ENCODE peak calls at places on chromosomes 11 and 22, in seven cellular contexts. N is HepG2, W is heart left ventricle, Y is spleen, P is IMR-90, J is ovary, T is H1. F is an unnamed sample.

GRCh38 chr11:46951864-46952263 is 15.3 kb downstream of the CSTPP1 start:
- DNase-seq in N (no peak), W (no peak), Y (no peak), P (peak; percentile 56), J (no peak), T (no peak), F (no peak)

GRCh38 chr22:46586531-46587011 is 33.6 kb upstream of the GRAMD4 start:
- DNase-seq in N (no peak), W (peak; percentile 18), Y (peak; percentile 77), P (no peak), J (no peak), T (no peak), F (no peak)

GRCh38 chr11:73510877-73511276 is 87.0 kb downstream of the FAM168A start:
- DNase-seq in N (no peak), W (no peak), Y (no peak), P (no peak), J (no peak), T (no peak), F (no peak)

GRCh38 chr11:2482745-2483144 is 37.9 kb downstream of the KCNQ1 start:
- DNase-seq in N (no peak), W (no peak), Y (no peak), P (no peak), J (no peak), T (no peak), F (no peak)

GRCh38 chr22:19983701-19984100 is 32.9 kb downstream of the ARVCF start:
- DNase-seq in N (no peak), W (peak; percentile 62), Y (peak; percentile 73), P (no peak), J (no peak), T (no peak), F (no peak)

GRCh38 chr11:118379497-118379896 is 20.1 kb downstream of the UBE4A start:
- DNase-seq in N (no peak), W (no peak), Y (no peak), P (no peak), J (no peak), T (no peak), F (no peak)

GRCh38 chr11:60130496-60130895 is 42.0 kb downstream of the MS4A2 start:
- DNase-seq in N (peak; percentile 55), W (no peak), Y (no peak), P (no peak), J (no peak), T (peak; percentile 15), F (no peak)

GRCh38 chr11:39374963-39375698 is 2084.3 kb downstream of the LRRC4C start:
- DNase-seq in N (peak; percentile 1), W (no peak), Y (no peak), P (peak; percentile 2), J (no peak), T (no peak), F (no peak)

GRCh38 chr11:2194877-2195755 is 23.5 kb upstream of the TH start:
- DNase-seq in N (peak; percentile 25), W (no peak), Y (no peak), P (peak; percentile 6), J (no peak), T (no peak), F (peak; percentile 26)

GRCh38 chr22:30206964-30207363 is 39.6 kb downstream of the LIF start:
- DNase-seq in N (peak; percentile 85), W (no peak), Y (no peak), P (peak; percentile 99), J (peak; percentile 52), T (no peak), F (no peak)

GRCh38 chr11:13261600-13262061 is 16.0 kb upstream of the BMAL1 start:
- DNase-seq in N (no peak), W (no peak), Y (no peak), P (peak; percentile 87), J (no peak), T (no peak), F (peak; percentile 25)

GRCh38 chr11:107916671-107917241 is 11.5 kb upstream of the RAB39A start:
- DNase-seq in N (peak; percentile 19), W (no peak), Y (no peak), P (no peak), J (no peak), T (no peak), F (no peak)

GRCh38 chr11:68936676-68937620 is 33.3 kb downstream of the IGHMBP2 start:
- DNase-seq in N (no peak), W (no peak), Y (peak; percentile 63), P (no peak), J (no peak), T (no peak), F (no peak)
- H3K36me3 ChIP-seq in N (peaks cover 42% of the 10 kb centered on the region), W (peaks cover 83% of the 10 kb centered on the region), Y (no peaks in the 10 kb centered on the region), P (peaks cover 70% of the 10 kb centered on the region), J (no peaks in the 10 kb centered on the region), T (peaks cover 22% of the 10 kb centered on the region), F (peaks cover 17% of the 10 kb centered on the region)

DNA sequence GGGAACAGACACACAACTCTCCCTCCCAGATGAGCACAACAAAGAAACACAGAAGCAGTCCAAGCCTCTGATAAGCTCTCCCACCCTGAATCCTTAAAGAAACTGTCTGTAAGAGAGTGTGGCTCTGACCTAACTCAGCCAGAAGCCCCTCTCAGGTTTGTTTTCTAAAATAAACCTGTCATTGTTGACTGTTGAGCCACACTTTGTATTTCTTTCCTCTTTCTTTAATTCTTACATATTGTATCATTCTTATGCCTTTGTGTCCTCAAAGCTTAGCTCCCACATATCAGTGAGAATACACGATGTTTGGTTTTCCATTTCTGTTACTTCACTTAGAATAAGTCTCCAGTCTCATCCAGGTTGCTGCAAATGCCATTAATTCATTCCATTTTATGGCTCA is 7.8 kb upstream of the OR8D2 start:
- DNase-seq in N (no peak), W (no peak), Y (no peak), P (no peak), J (no peak), T (no peak), F (no peak)
- TF ChIP-seq POLR2A in N (no peak), W (no peak), Y (no peak), P (no peak), J (no peak), T (no peak), F (no peak)

GRCh38 chr22:24097961-24098391 is 83.3 kb upstream of the SUSD2 start:
- DNase-seq in N (no peak), W (no peak), Y (peak; percentile 45), P (no peak), J (no peak), T (no peak), F (no peak)

GRCh38 chr22:24096401-24097115 is 84.7 kb upstream of the SUSD2 start:
- DNase-seq in N (no peak), W (no peak), Y (peak; percentile 51), P (no peak), J (no peak), T (no peak), F (no peak)

GRCh38 chr22:24102366-24103200 is 78.7 kb upstream of the SUSD2 start:
- DNase-seq in N (no peak), W (no peak), Y (peak; percentile 36), P (no peak), J (no peak), T (no peak), F (no peak)

GRCh38 chr22:24101966-24102365 is 79.3 kb upstream of the SUSD2 start:
- DNase-seq in N (no peak), W (peak; percentile 81), Y (peak; percentile 51), P (no peak), J (no peak), T (no peak), F (no peak)

DNA sequence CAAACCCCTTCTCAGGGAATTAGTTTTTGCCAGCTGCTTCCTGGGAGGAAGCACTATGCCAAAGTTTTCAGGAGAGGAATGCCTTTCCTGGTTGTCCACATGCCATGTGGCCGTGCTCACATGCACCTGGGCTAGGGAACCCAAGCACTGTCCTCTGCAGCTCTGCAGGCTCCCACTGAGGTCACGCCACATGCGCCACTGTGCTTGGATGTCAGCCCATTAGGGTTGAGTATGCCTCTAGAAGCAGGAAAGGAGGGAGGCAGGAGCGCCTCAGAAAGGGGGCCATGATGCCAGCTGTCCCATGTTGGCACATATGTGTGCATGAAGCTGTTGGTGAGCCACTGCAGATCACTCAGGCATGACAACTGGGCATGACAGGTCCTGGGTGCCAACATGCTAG is 81.6 kb upstream of the SUSD2 start:
- DNase-seq in N (no peak), W (peak; percentile 61), Y (peak; percentile 40), P (no peak), J (no peak), T (no peak), F (no peak)
- H3K36me3 ChIP-seq in N (peaks cover 94% of the 10 kb centered on the region), W (peaks cover 79% of the 10 kb centered on the region), Y (no peaks in the 10 kb centered on the region), P (peaks cover 60% of the 10 kb centered on the region), J (no peaks in the 10 kb centered on the region), T (peaks cover 12% of the 10 kb centered on the region), F (peaks cover 95% of the 10 kb centered on the region)

GRCh38 chr22:38489561-38490133 is 16.5 kb downstream of the DDX17 start:
- DNase-seq in N (no peak), W (no peak), Y (no peak), P (no peak), J (no peak), T (no peak), F (no peak)
- TF ChIP-seq POLR2A in N (no peak), W (no peak), Y (no peak), P (no peak), J (no peak), T (peak; percentile 49), F (no peak)

GRCh38 chr11:85704967-85705366 is 19.0 kb upstream of the CCDC89 start:
- DNase-seq in N (no peak), W (no peak), Y (no peak), P (no peak), J (no peak), T (no peak), F (no peak)

GRCh38 chr11:85712953-85713352 is 27.0 kb upstream of the CCDC89 start:
- DNase-seq in N (no peak), W (no peak), Y (no peak), P (no peak), J (no peak), T (no peak), F (no peak)

GRCh38 chr11:85710912-85711311 is 24.9 kb upstream of the CCDC89 start:
- DNase-seq in N (no peak), W (no peak), Y (no peak), P (peak; percentile 56), J (no peak), T (no peak), F (no peak)

GRCh38 chr11:85705805-85706204 is 19.8 kb upstream of the CCDC89 start:
- DNase-seq in N (no peak), W (no peak), Y (no peak), P (peak; percentile 48), J (no peak), T (no peak), F (no peak)

DNA sequence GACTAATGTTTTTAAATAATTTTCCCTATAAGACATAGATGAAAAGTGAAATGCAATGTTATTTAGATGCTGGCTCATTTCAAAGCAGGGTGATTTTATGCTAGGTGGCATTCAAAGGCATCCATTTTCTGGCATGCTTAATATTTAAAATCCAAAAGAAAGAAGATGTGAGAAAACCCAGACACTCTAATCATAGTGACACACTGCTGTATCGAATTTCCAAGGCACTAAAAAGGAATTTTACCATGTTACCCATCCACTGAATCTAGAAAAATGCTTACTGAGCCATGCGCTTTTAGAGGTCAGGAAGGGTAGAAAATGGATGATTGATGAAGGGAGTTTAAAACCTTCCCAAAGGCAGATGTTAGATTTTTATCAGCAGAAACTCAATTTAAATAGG is 24.0 kb upstream of the CCDC89 start:
- DNase-seq in N (no peak), W (no peak), Y (no peak), P (no peak), J (no peak), T (no peak), F (no peak)
- H3K36me3 ChIP-seq in N (no peaks in the 10 kb centered on the region), W (peaks cover 32% of the 10 kb centered on the region), Y (no peaks in the 10 kb centered on the region), P (peaks cover 18% of the 10 kb centered on the region), J (no peaks in the 10 kb centered on the region), T (no peaks in the 10 kb centered on the region), F (no peaks in the 10 kb centered on the region)

F was measured in tibial nerve.